ENCODE peak calls at places on chromosomes 16 and 17, in seven cellular contexts. J is PC-3, E is breast epithelium, M is A673, K is psoas muscle, S is lung, U is GM12865. X is an unnamed sample.

GRCh38 chr17:69090365-69090764 is 29.6 kb upstream of the ABCA9 start:
- DNase-seq in K (no peak), U (no peak), S (no peak), M (no peak), J (no peak), E (no peak), X (no peak)

GRCh38 chr17:50127661-50128361 is 2.1 kb downstream of the SAMD14 start:
- DNase-seq in J (peak), S (no peak), K (no peak), U (no peak), M (peak), E (no peak), X (no peak)

GRCh38 chr16:29009050-29009837 is 24.4 kb downstream of the LAT start:
- DNase-seq in U (no peak), E (no peak), M (no peak), S (no peak), K (no peak), J (no peak), X (no peak)

GRCh38 chr16:7744546-7745294 is 412.1 kb downstream of the RBFOX1 start:
- DNase-seq in J (no peak), K (no peak), M (no peak), U (no peak), E (no peak), S (no peak), X (no peak)

GRCh38 chr17:68443974-68444464 is 13.3 kb downstream of the WIPI1 start:
- DNase-seq in J (no peak), S (no peak), K (no peak), U (no peak), M (no peak), E (no peak), X (no peak)

GRCh38 chr17:81301195-81302144 is 6.4 kb upstream of the SLC38A10 start:
- DNase-seq in S (no peak), E (no peak), M (no peak), J (no peak), K (no peak), U (no peak), X (no peak)

GRCh38 chr16:68752602-68753001 is 15.5 kb downstream of the CDH1 start:
- DNase-seq in M (no peak), K (no peak), S (no peak), J (no peak), U (peak), E (no peak), X (no peak)

GRCh38 chr16:1830213-1830612 is 3.2 kb downstream of the FAHD1 start:
- DNase-seq in J (no peak), S (no peak), M (no peak), K (no peak), U (no peak), E (no peak), X (no peak)

GRCh38 chr16:59394526-59394925 is 660.4 kb upstream of the GOT2 start:
- DNase-seq in S (no peak), U (no peak), J (no peak), E (no peak), M (no peak), K (no peak), X (no peak)

GRCh38 chr16:1890701-1891035 is 18.7 kb upstream of the MEIOB start:
- DNase-seq in S (no peak), M (no peak), U (no peak), K (no peak), E (no peak), J (no peak), X (no peak)

GRCh38 chr16:51638338-51639135 is 487.5 kb upstream of the SALL1 start:
- DNase-seq in K (no peak), M (peak), E (no peak), U (no peak), J (no peak), S (no peak), X (no peak)

GRCh38 chr16:73056911-73057310 is 9.0 kb upstream of the ZFHX3 start:
- DNase-seq in E (no peak), S (no peak), J (peak), U (no peak), K (no peak), M (peak), X (no peak)

DNA sequence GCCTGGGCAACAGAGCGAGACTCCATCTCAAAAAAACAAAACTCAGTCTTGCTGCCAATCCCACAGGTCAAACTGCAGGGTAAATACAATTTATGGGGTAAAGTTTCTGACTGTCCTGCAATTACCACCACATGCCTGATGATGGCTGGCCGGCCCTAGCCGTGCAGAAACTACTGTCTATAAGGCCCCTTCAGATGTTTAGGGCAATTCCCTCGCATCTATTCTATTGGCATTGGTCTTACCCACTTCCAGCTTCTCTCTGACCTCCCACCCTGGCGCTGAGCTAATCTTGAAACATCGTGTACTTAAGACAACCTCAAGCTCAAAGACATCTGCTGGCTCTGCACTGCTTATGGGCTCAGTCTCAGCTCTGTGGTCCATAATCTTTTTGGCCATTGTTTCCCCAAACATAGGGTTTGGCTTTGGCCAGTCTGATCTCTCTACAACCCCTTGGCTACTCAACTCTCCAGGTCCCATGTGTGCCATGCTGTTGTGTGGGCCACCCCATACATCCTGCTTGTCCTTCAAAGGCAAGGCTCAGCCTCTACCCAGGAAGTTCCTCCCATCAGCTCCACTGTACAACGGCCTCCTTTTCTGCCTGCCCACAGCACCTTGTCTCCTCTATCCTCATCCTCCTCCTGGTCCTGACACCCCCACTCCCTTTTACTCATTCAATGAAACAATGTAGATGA is 16.6 kb downstream of the MAP3K14 start:
- DNase-seq in U (peak), M (no peak), J (no peak), K (no peak), E (no peak), S (no peak), X (no peak)
- TF ChIP-seq CTCF in U (no peak), M (no peak), J (peak), K (no peak), E (no peak), S (no peak), X (no peak)

GRCh38 chr16:24957887-24958286 is 57.3 kb downstream of the ARHGAP17 start:
- DNase-seq in K (no peak), J (no peak), M (no peak), S (no peak), E (no peak), U (no peak), X (no peak)

GRCh38 chr16:24950275-24950674 is 64.9 kb downstream of the ARHGAP17 start:
- DNase-seq in J (peak), S (no peak), E (no peak), U (no peak), M (no peak), K (no peak), X (peak)

GRCh38 chr16:24953721-24954120 is 61.4 kb downstream of the ARHGAP17 start:
- DNase-seq in U (no peak), J (no peak), E (no peak), K (no peak), M (no peak), S (no peak), X (no peak)

GRCh38 chr16:24954137-24954536 is 61.0 kb downstream of the ARHGAP17 start:
- DNase-seq in M (no peak), U (no peak), S (no peak), E (no peak), K (no peak), J (no peak), X (no peak)

DNA sequence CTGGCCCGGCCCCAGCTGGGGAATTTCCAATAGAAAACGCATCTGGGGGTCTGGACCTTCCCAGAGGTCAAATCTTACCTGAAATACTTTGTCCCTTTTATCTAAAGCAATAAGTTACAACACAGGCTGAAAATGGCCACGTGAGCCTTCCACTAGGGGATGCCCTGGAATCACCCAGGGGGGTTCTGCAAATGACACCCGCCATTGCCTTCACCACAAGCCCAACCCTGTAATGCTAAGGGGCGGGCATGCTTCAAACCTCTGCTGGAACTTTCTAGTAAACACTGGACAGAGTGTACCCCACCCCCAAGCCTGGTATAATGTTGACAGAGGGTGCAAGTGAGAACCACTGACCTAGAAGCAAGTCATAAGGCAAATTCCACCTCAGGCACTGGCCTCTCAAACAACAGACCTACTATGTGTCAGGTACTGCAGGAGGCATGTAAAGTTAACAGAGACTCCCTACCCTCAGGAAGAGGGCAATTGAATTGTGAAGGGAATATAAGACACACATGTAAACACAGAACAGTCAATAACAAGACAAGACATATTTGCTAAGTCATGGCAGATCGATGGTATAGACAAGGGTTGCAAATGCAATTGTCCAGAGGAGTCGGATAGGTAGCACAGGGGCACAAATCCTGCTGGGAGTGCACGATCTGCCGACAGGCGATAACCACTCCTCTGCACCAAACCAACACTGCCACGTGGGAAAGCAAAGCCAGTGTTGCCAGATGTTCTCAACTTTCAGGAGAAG is 59.0 kb downstream of the ARHGAP17 start:
- DNase-seq in J (no peak), U (no peak), E (no peak), M (no peak), S (no peak), K (no peak), X (no peak)
- TF ChIP-seq CTCF in J (no peak), U (peak), E (no peak), M (no peak), S (no peak), K (no peak), X (no peak)

GRCh38 chr17:58254803-58255202 is 16.4 kb downstream of the LPO start:
- DNase-seq in J (peak), M (no peak), S (no peak), K (no peak), U (no peak), E (no peak), X (no peak)
- TF ChIP-seq CTCF in J (peak), M (no peak), S (no peak), K (no peak), U (no peak), E (no peak), X (no peak)

GRCh38 chr17:46770818-46771600 is 47.5 kb downstream of the WNT3 start:
- DNase-seq in J (peak), M (peak), U (no peak), K (peak), S (no peak), E (no peak), X (no peak)
- TF ChIP-seq CTCF in J (no peak), M (no peak), U (no peak), K (no peak), S (no peak), E (no peak), X (no peak)